ENCODE peak calls at places on chromosomes 12 and 14, in ten cellular contexts. K, R, W, D, Q, Z, G, L, N and M are unnamed samples.

GRCh38 chr12:26425587-26426260 is 230.4 kb downstream of the SSPN start:
- DNase-seq in K (no peak), R (no peak), W (no peak), D (peak; percentile 23), Q (no peak), Z (no peak), G (no peak), L (no peak), N (peak; percentile 49), M (no peak)

GRCh38 chr12:132783917-132784531 is 22.4 kb upstream of the ANKLE2 start:
- DNase-seq in K (no peak), R (no peak), W (peak; percentile 29), D (no peak), Q (no peak), Z (no peak), G (no peak), L (no peak), N (no peak), M (no peak)

GRCh38 chr14:69135133-69135532 is 17.8 kb downstream of the DCAF5 start:
- DNase-seq in K (no peak), R (no peak), W (no peak), D (no peak), Q (no peak), Z (no peak), G (no peak), L (no peak), N (no peak), M (no peak)

GRCh38 chr12:66804555-66804954 is 125.7 kb upstream of the GRIP1 start:
- DNase-seq in K (no peak), R (no peak), W (no peak), D (no peak), Q (no peak), Z (no peak), G (no peak), L (no peak), N (no peak), M (no peak)

GRCh38 chr14:67704484-67705089 is 2.9 kb downstream of the RDH12 start:
- DNase-seq in K (no peak), R (no peak), W (peak; percentile 44), D (peak; percentile 67), Q (no peak), Z (no peak), G (peak; percentile 30), L (peak; percentile 55), N (peak; percentile 77), M (no peak)

GRCh38 chr12:21521541-21521940 is 4.6 kb upstream of the SPX start:
- DNase-seq in K (no peak), R (no peak), W (no peak), D (no peak), Q (no peak), Z (no peak), G (no peak), L (no peak), N (no peak), M (no peak)

GRCh38 chr12:13163868-13164267 is 32.7 kb upstream of the EMP1 start:
- DNase-seq in K (no peak), R (no peak), W (no peak), D (no peak), Q (no peak), Z (no peak), G (no peak), L (no peak), N (no peak), M (no peak)

GRCh38 chr12:38154096-38155019 is 162.2 kb upstream of the ALG10B start:
- DNase-seq in K (no peak), R (no peak), W (no peak), D (no peak), Q (no peak), Z (no peak), G (no peak), L (no peak), N (no peak), M (no peak)

GRCh38 chr12:70254225-70254624 is 11.0 kb downstream of the CNOT2 start:
- DNase-seq in K (no peak), R (no peak), W (no peak), D (no peak), Q (no peak), Z (no peak), G (no peak), L (no peak), N (no peak), M (no peak)

GRCh38 chr12:103665971-103666370 is 78.9 kb downstream of the STAB2 start:
- DNase-seq in K (no peak), R (no peak), W (no peak), D (no peak), Q (no peak), Z (no peak), G (no peak), L (no peak), N (no peak), M (no peak)

GRCh38 chr12:62800707-62801400 is 134.1 kb downstream of the PPM1H start:
- DNase-seq in K (no peak), R (no peak), W (no peak), D (no peak), Q (no peak), Z (no peak), G (no peak), L (no peak), N (no peak), M (no peak)

GRCh38 chr12:94208433-94208921 is 60.1 kb downstream of the PLXNC1 start:
- DNase-seq in K (no peak), R (no peak), W (peak; percentile 11), D (peak; percentile 46), Q (no peak), Z (no peak), G (no peak), L (peak; percentile 16), N (no peak), M (no peak)

GRCh38 chr12:6819069-6820030 is 2.3 kb upstream of the GPR162 start:
- DNase-seq in K (no peak), R (no peak), W (no peak), D (no peak), Q (no peak), Z (no peak), G (no peak), L (no peak), N (no peak), M (no peak)

GRCh38 chr14:22220427-22220826 is 368.6 kb downstream of the DAD1 start:
- DNase-seq in K (no peak), R (no peak), W (no peak), D (no peak), Q (no peak), Z (no peak), G (no peak), L (no peak), N (peak; percentile 18), M (no peak)
- TF ChIP-seq CTCF in K (no peak), R (no peak), W (no peak), D (no peak), Q (peak; percentile 10), Z (no peak), G (no peak), L (no peak), N (no peak), M (no peak)

GRCh38 chr12:49537231-49537708 is 1.6 kb upstream of the KCNH3 start:
- DNase-seq in K (peak; percentile 27), R (peak; percentile 36), W (no peak), D (no peak), Q (no peak), Z (no peak), G (no peak), L (no peak), N (no peak), M (no peak)

GRCh38 chr12:49538740-49539403 is at the start of gene KCNH3:
- DNase-seq in K (peak; percentile 82), R (peak; percentile 70), W (peak; percentile 60), D (peak; percentile 94), Q (no peak), Z (peak; percentile 84), G (peak; percentile 56), L (peak; percentile 93), N (peak; percentile 58), M (no peak)

GRCh38 chr12:49539406-49540228 is 787 bp downstream of the KCNH3 start:
- DNase-seq in K (peak; percentile 31), R (no peak), W (no peak), D (peak; percentile 60), Q (no peak), Z (no peak), G (no peak), L (no peak), N (no peak), M (no peak)

GRCh38 chr12:49536526-49537195 is 2.2 kb upstream of the KCNH3 start:
- DNase-seq in K (no peak), R (no peak), W (no peak), D (no peak), Q (no peak), Z (no peak), G (no peak), L (no peak), N (no peak), M (no peak)

GRCh38 chr12:49537709-49538601 is 875 bp upstream of the KCNH3 start:
- DNase-seq in K (peak; percentile 64), R (peak; percentile 46), W (no peak), D (no peak), Q (no peak), Z (no peak), G (no peak), L (no peak), N (no peak), M (no peak)
- TF ChIP-seq CTCF in K (peak; percentile 40), R (no peak), W (no peak), D (peak; percentile 18), Q (no peak), Z (no peak), G (peak; percentile 33), L (no peak), N (no peak), M (no peak)

DNA sequence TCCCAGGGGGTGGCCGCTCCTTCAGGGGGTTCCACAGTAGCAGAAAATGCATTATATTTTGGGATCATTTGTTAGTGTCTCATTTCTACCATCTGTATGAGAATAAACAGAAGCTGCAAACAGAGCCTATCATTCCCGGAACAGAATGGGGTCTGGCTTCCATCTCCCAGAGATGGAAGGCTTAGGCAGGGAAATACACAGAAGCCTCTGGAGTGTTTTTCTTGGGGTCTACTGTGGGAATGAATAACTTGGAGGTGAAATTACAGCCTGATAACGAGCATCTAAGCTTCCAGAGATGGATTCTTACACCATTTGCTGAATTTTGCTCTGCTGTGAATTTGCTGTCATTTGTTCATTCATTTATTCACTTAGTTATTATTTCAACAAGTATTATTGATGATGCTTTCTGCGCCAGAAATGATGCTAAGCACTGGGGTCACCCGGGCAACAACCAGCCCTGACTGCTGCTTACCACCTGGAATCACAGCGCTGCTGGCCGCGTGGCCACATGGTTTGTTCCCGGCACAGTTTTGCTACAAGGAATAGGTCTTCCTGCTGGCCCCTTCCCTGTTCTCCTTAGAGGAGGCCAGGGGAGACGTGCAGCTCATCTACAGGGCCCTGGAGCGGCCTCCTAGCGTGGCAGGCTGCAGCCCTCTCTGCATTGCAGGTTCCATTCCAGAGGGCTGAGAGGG is 6.9 kb downstream of the JDP2 start:
- DNase-seq in K (peak; percentile 19), R (no peak), W (no peak), D (no peak), Q (no peak), Z (no peak), G (no peak), L (no peak), N (no peak), M (no peak)
- TF ChIP-seq CTCF in K (no peak), R (no peak), W (no peak), D (no peak), Q (no peak), Z (no peak), G (no peak), L (no peak), N (no peak), M (no peak)

DNA sequence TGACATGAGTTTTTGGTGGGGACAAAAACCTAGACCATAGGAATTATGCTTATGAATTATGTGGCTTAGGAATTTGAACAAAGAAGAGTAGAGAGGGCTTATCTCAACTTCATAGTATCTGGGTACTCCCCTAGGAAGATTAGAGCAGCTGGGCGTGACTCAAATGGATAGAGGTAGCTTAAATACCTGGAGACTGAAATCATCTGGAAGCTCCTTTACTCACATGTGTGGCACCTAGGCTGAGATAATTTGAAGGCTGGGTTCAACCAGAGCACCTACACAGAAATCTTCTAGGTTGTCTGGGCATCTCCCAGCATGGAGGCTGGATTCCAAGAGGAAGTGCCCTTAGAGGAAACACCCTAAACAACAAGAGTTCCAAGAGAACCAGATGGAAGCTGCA is 393.9 kb downstream of the ADAMTS20 start:
- DNase-seq in K (no peak), R (no peak), W (no peak), D (no peak), Q (no peak), Z (no peak), G (no peak), L (no peak), N (no peak), M (no peak)
- TF ChIP-seq CTCF in K (no peak), R (no peak), W (no peak), D (no peak), Q (no peak), Z (no peak), G (no peak), L (no peak), N (no peak), M (no peak)